ENCODE peak calls at places on chromosome 5, in six cellular contexts. H is OCI-LY7, U is transverse colon, D is heart right ventricle, W is left ventricle myocardium inferior, N is sigmoid colon. J is an unnamed sample. For H3K4me1, the result is how much of the 10 kb centered on the place peaks cover.

GRCh38 chr5:139474815-139475791 is 4.3 kb downstream of the SMIM33 start:
- DNase-seq in U (peak), W (no peak), H (no peak), D (no peak), N (peak), J (peak)

GRCh38 chr5:174010365-174010764 is 21.4 kb downstream of the C5orf47 start:
- DNase-seq in H (no peak), D (no peak), W (no peak), N (no peak), U (no peak), J (no peak)

GRCh38 chr5:107633171-107633901 is 37.4 kb downstream of the EFNA5 start:
- DNase-seq in U (no peak), N (no peak), W (no peak), D (no peak), H (no peak), J (no peak)

GRCh38 chr5:131460867-131461572 is 174.0 kb downstream of the RAPGEF6 start:
- DNase-seq in N (no peak), W (no peak), H (no peak), U (no peak), D (no peak), J (no peak)

GRCh38 chr5:97134634-97135033 is 7.8 kb downstream of the LIX1 start:
- DNase-seq in W (no peak), D (no peak), U (no peak), H (no peak), N (no peak), J (no peak)

GRCh38 chr5:136199408-136199807 is 6.4 kb upstream of the SMIM32 start:
- DNase-seq in W (no peak), N (no peak), H (no peak), U (no peak), D (no peak), J (no peak)

GRCh38 chr5:5688194-5688924 is 265.9 kb downstream of the ICE1 start:
- DNase-seq in U (no peak), N (no peak), H (no peak), W (no peak), D (peak), J (no peak)

GRCh38 chr5:157540707-157541451 is 34.7 kb downstream of the ADAM19 start:
- DNase-seq in U (peak), W (peak), H (peak), D (peak), N (peak), J (peak)

GRCh38 chr5:79692586-79692985 is 3.0 kb downstream of the CMYA5 start:
- DNase-seq in H (no peak), W (no peak), N (no peak), D (no peak), U (no peak), J (no peak)

GRCh38 chr5:64566531-64566930 is 60.7 kb downstream of the RGS7BP start:
- DNase-seq in H (no peak), N (no peak), U (no peak), D (no peak), W (no peak), J (no peak)

GRCh38 chr5:78533356-78533755 is 115.2 kb downstream of the LHFPL2 start:
- DNase-seq in N (peak), W (no peak), H (peak), U (no peak), D (no peak), J (no peak)

GRCh38 chr5:131423056-131423455 is 159.2 kb downstream of the CDC42SE2 start:
- DNase-seq in H (peak), N (no peak), D (no peak), W (no peak), U (no peak), J (no peak)

GRCh38 chr5:147750065-147750464 is 32.5 kb downstream of the JAKMIP2 start:
- DNase-seq in H (no peak), N (no peak), W (no peak), D (no peak), U (no peak), J (no peak)

GRCh38 chr5:57246426-57246825 is 72.6 kb downstream of the GPBP1 start:
- DNase-seq in H (no peak), D (no peak), U (no peak), W (no peak), N (no peak), J (peak)

GRCh38 chr5:42985129-42986037 is 54.7 kb downstream of the ANXA2R start:
- DNase-seq in D (no peak), U (no peak), N (no peak), W (no peak), H (no peak), J (no peak)

GRCh38 chr5:136308396-136308795 is 56.9 kb downstream of the TRPC7 start:
- DNase-seq in U (no peak), W (no peak), N (no peak), D (no peak), H (no peak), J (no peak)

GRCh38 chr5:155936520-155937406 is 390.2 kb upstream of the SGCD start:
- DNase-seq in D (no peak), U (no peak), H (no peak), W (no peak), N (no peak), J (no peak)

GRCh38 chr5:87579678-87580077 is 166.9 kb upstream of the CCNH start:
- DNase-seq in H (no peak), D (no peak), W (no peak), U (no peak), N (no peak), J (no peak)

GRCh38 chr5:56264417-56265025 is 31.4 kb upstream of the ANKRD55 start:
- DNase-seq in U (no peak), N (no peak), W (no peak), D (no peak), H (peak), J (peak)

GRCh38 chr5:32760091-32760509 is 49.0 kb downstream of the NPR3 start:
- DNase-seq in N (no peak), W (no peak), U (no peak), D (no peak), H (no peak), J (no peak)

GRCh38 chr5:155562153-155562552 is 548.6 kb downstream of the KIF4B start:
- DNase-seq in D (no peak), H (no peak), W (no peak), U (no peak), N (no peak), J (no peak)

GRCh38 chr5:14034991-14035390 is 90.5 kb upstream of the DNAH5 start:
- DNase-seq in D (no peak), U (no peak), H (no peak), W (no peak), N (no peak), J (no peak)

GRCh38 chr5:41772785-41773442 is 97.3 kb downstream of the OXCT1 start:
- DNase-seq in N (no peak), W (no peak), U (no peak), D (no peak), H (no peak), J (no peak)

GRCh38 chr5:65825388-65826328 is 100.7 kb upstream of the ERBIN start:
- DNase-seq in N (no peak), D (no peak), U (no peak), W (no peak), H (peak), J (no peak)

GRCh38 chr5:1723476-1723875 is 76.2 kb downstream of the MRPL36 start:
- DNase-seq in N (no peak), W (no peak), D (no peak), H (no peak), U (no peak), J (no peak)

GRCh38 chr5:137741718-137742117 is 5.8 kb upstream of the KLHL3 start:
- DNase-seq in W (no peak), U (no peak), N (no peak), D (no peak), H (no peak), J (no peak)

GRCh38 chr5:77937015-77937908 is 161.1 kb upstream of the TBCA start:
- DNase-seq in W (no peak), D (no peak), N (no peak), H (no peak), U (no peak), J (no peak)

GRCh38 chr5:112957970-112958773 is 18.4 kb upstream of the DCP2 start:
- DNase-seq in H (no peak), U (peak), W (peak), N (peak), D (peak), J (no peak)

GRCh38 chr5:35815089-35815936 is 41.4 kb upstream of the IL7R start:
- DNase-seq in W (no peak), H (peak), U (no peak), N (no peak), D (no peak), J (peak)

GRCh38 chr5:169054506-169054905 is 246.4 kb downstream of the SLIT3 start:
- DNase-seq in W (no peak), H (no peak), N (no peak), U (no peak), D (no peak), J (no peak)

GRCh38 chr5:90940227-90940995 is 381.8 kb downstream of the ADGRV1 start:
- DNase-seq in N (no peak), U (peak), W (no peak), D (no peak), H (peak), J (peak)

GRCh38 chr5:135307143-135307903 is 91.7 kb downstream of the MACROH2A1 start:
- DNase-seq in D (no peak), N (no peak), W (no peak), U (no peak), H (no peak), J (no peak)

GRCh38 chr5:42597318-42597937 is 159.2 kb upstream of the CCDC152 start:
- DNase-seq in N (no peak), D (peak), U (no peak), H (no peak), W (no peak), J (no peak)

GRCh38 chr5:44697025-44697424 is 111.7 kb upstream of the MRPS30 start:
- DNase-seq in H (no peak), W (no peak), U (no peak), D (no peak), N (no peak), J (no peak)

GRCh38 chr5:159777049-159777448 is 139.2 kb upstream of the ADRA1B start:
- DNase-seq in U (no peak), N (no peak), W (no peak), D (no peak), H (no peak), J (no peak)

GRCh38 chr5:159772698-159773061 is 143.6 kb upstream of the ADRA1B start:
- DNase-seq in U (no peak), N (no peak), H (no peak), D (no peak), W (no peak), J (no peak)

GRCh38 chr5:159774476-159775031 is 141.7 kb upstream of the ADRA1B start:
- DNase-seq in N (no peak), W (no peak), U (no peak), H (no peak), D (no peak), J (no peak)

GRCh38 chr5:159775890-159776289 is 140.4 kb upstream of the ADRA1B start:
- DNase-seq in N (no peak), H (no peak), U (no peak), D (no peak), W (no peak), J (no peak)

GRCh38 chr5:159773062-159773924 is 143.0 kb upstream of the ADRA1B start:
- DNase-seq in H (no peak), N (peak), D (peak), U (peak), W (peak), J (peak)
- H3K4me3 ChIP-seq in H (no peak), N (peak), D (no peak), U (no peak), W (peak), J (no peak)

DNA sequence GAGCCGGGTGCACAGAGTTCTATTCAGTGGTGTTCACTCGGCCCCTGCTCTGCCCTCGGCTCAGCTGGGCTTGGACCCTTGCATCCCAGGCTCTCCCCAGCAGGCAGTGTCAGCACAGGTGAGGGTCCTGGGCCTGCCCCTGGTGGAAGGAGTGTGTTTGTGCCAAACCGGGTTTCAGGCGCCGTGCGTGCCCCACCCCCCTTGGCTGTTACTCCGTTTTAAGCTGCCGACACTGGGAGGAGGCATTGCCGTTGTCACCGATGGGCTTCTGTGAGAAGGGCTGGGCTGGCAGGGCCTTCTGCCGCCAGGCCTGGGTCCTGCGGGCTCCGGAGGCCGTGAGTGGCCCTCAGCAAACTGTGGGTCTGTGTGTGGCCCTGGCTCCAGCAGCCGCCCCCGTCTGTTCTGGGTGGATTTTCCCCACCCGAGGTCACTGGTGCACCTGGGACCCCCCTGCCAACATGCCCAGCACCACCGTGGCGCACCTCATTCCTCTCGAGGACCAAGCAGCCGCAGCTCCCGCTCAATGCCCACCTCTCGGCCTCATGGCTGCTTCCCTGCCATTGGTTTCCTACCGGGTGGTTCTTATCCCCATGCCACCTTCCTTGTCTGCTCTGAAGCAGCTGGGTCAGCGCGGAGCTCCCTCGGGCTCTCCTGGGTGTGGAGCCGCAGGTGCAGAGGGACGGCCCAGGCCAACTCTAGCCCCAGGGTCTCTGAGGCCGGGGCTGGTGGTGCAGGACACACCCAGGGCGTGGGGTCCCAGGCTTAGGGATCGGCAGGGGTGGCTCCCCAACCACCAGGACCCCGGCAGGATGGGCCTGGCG is 44.3 kb upstream of the EXOC3 start:
- DNase-seq in U (no peak), N (peak), W (no peak), H (no peak), D (no peak), J (no peak)
- H3K27ac ChIP-seq in U (peak), N (no peak), W (no peak), H (no peak), D (no peak), J (no peak)

GRCh38 chr5:170747851-170748250 is 35.7 kb upstream of the GABRP start:
- DNase-seq in W (no peak), D (peak), H (no peak), N (no peak), U (no peak), J (no peak)

GRCh38 chr5:170751631-170752030 is 31.9 kb upstream of the GABRP start:
- DNase-seq in H (no peak), N (no peak), U (no peak), D (no peak), W (no peak), J (no peak)

GRCh38 chr5:170748986-170749385 is 34.5 kb upstream of the GABRP start:
- DNase-seq in U (no peak), H (no peak), D (no peak), N (no peak), W (no peak), J (no peak)

GRCh38 chr5:170752257-170753215 is 31.0 kb upstream of the GABRP start:
- DNase-seq in D (peak), U (peak), H (no peak), W (no peak), N (no peak), J (no peak)

DNA sequence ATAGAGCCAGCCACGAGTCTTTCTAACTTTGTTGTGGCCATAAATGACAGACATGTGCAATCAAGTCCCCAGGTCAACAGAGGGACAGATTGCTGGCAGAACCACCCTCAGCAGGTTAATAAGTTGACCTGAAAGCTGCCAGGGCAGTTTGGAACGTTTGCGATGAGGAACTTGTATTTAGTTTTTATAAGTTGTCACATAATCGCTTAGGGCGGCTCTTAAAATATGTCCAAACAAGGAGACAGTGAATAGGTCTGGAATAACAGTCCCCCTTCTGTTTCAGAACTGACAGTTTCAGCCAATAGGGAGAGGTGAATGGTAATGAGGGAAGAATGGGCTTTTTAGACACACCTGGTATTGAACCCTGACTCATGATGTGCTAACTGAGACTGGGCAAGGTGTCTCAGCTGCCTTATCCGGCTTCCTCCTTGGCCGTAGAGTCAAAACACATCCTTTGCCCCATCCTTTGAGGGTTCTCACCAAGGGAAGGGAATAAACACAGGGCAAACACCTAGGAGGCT is 33.6 kb upstream of the GABRP start:
- DNase-seq in N (no peak), H (no peak), U (peak), D (no peak), W (no peak), J (no peak)
- H3K4me1 ChIP-seq in N (under half), H (under half), U (under half), D (half or more), W (half or more), J (under half)

GRCh38 chr5:142826093-142826492 is 55.9 kb downstream of the ARHGAP26 start:
- DNase-seq in D (no peak), W (no peak), N (no peak), H (no peak), U (no peak), J (no peak)

GRCh38 chr5:142823176-142823575 is 53.0 kb downstream of the ARHGAP26 start:
- DNase-seq in W (no peak), H (no peak), D (no peak), U (no peak), N (no peak), J (no peak)

GRCh38 chr5:142824391-142824790 is 54.2 kb downstream of the ARHGAP26 start:
- DNase-seq in D (no peak), U (no peak), N (no peak), H (no peak), W (no peak), J (no peak)

GRCh38 chr5:142826741-142827492 is 56.7 kb downstream of the ARHGAP26 start:
- DNase-seq in D (no peak), W (no peak), U (no peak), N (no peak), H (no peak), J (no peak)

GRCh38 chr5:142825378-142826089 is 55.4 kb downstream of the ARHGAP26 start:
- DNase-seq in U (peak), W (no peak), H (no peak), D (peak), N (no peak), J (no peak)
- H3K4me3 ChIP-seq in U (no peak), W (peak), H (no peak), D (no peak), N (no peak), J (no peak)

GRCh38 chr5:167296680-167297079 is 994.8 kb upstream of the WWC1 start:
- DNase-seq in W (no peak), H (no peak), U (peak), D (no peak), N (no peak), J (no peak)

GRCh38 chr5:167294861-167295685 is 996.4 kb upstream of the WWC1 start:
- DNase-seq in N (no peak), U (peak), D (no peak), W (no peak), H (no peak), J (no peak)

GRCh38 chr5:167295686-167296015 is 995.8 kb upstream of the WWC1 start:
- DNase-seq in H (no peak), N (no peak), U (no peak), W (no peak), D (no peak), J (no peak)

GRCh38 chr5:167290478-167290877 is 1001.0 kb upstream of the WWC1 start:
- DNase-seq in W (no peak), N (no peak), U (no peak), D (no peak), H (no peak), J (no peak)

DNA sequence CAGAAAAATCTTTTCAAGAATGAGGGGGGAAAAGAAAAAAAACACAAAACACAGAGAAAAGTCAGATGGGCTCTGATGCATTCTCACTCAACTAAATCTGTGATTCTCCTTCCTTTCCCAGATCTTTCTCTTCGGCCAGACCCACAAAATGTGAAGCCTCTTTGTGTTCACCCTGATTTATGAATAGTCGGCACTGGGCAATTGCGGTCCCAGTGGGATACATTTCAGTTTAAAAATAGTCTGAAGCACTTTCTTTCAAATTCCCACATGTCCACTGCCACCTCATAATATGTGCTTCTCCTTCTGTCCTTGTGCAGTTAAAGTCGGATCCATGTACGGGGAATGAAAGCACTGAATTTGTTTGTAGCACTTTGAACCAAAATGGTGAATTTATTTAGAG is 995.4 kb upstream of the WWC1 start:
- DNase-seq in W (no peak), H (no peak), U (no peak), N (no peak), D (no peak), J (no peak)
- H3K27ac ChIP-seq in W (no peak), H (no peak), U (peak), N (no peak), D (no peak), J (no peak)

GRCh38 chr5:61273279-61273678 is 58.8 kb upstream of the ZSWIM6 start:
- DNase-seq in N (no peak), D (no peak), H (no peak), W (no peak), U (no peak), J (no peak)

GRCh38 chr5:61277781-61278180 is 54.3 kb upstream of the ZSWIM6 start:
- DNase-seq in W (no peak), U (no peak), H (no peak), N (no peak), D (no peak), J (no peak)

GRCh38 chr5:61274561-61274960 is 57.5 kb upstream of the ZSWIM6 start:
- DNase-seq in N (no peak), U (no peak), D (no peak), W (no peak), H (no peak), J (no peak)

GRCh38 chr5:61277190-61277589 is 54.9 kb upstream of the ZSWIM6 start:
- DNase-seq in D (peak), N (no peak), H (no peak), U (no peak), W (no peak), J (no peak)

DNA sequence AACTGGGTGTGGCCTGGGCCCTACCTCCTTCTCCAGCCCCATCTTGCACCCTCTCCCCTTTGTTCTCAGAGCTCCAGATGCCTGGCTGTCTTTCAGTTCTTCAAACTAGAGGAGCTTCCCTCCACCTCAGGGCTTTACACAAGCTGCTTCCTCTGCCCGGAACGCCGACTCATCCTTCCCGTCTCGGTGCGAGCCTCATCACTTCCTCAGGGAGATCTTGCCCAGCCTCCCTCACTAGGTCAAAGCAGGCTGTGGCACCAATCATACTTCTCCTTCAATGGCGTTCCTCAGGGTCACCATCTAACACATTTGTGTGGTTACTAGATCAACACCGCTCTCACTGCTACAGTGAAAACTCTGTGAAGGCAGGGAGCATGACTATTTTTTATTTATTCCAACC is 56.2 kb upstream of the ZSWIM6 start:
- DNase-seq in D (peak), W (peak), N (peak), U (peak), H (no peak), J (no peak)
- H3K4me1 ChIP-seq in D (under half), W (under half), N (under half), U (under half), H (under half), J (under half)

J was measured in CD4-positive, alpha-beta memory T cell.